ENCODE peak calls at places on chromosome 14, in five cellular contexts. One of them, this sample, is unnamed.

GRCh38 chr14:50106178-50106577 is 10.2 kb downstream of the VCPKMT start:
- DNase-seq in body of pancreas: no peak
- DNase-seq in lower lobe of right lung: no peak
- DNase-seq in endodermal cell: no peak
- DNase-seq in tibial nerve: no peak
- DNase-seq in this sample: no peak

GRCh38 chr14:49250517-49250916 is 335.7 kb downstream of the RPS29 start:
- DNase-seq in body of pancreas: no peak
- DNase-seq in lower lobe of right lung: no peak
- DNase-seq in endodermal cell: no peak
- DNase-seq in tibial nerve: no peak
- DNase-seq in this sample: no peak

GRCh38 chr14:105617201-105617777 is 90.9 kb downstream of the TMEM121 start:
- DNase-seq in body of pancreas: no peak
- DNase-seq in lower lobe of right lung: no peak
- DNase-seq in endodermal cell: no peak
- DNase-seq in tibial nerve: no peak
- DNase-seq in this sample: no peak

GRCh38 chr14:103533999-103534575 is 5.1 kb downstream of the TRMT61A start:
- DNase-seq in body of pancreas: no peak
- DNase-seq in lower lobe of right lung: no peak
- DNase-seq in endodermal cell: no peak
- DNase-seq in tibial nerve: no peak
- DNase-seq in this sample: no peak

GRCh38 chr14:90540437-90540836 is 143.6 kb downstream of the CALM1 start:
- DNase-seq in body of pancreas: no peak
- DNase-seq in lower lobe of right lung: no peak
- DNase-seq in endodermal cell: no peak
- DNase-seq in tibial nerve: no peak
- DNase-seq in this sample: no peak

GRCh38 chr14:36048667-36049066 is 127.9 kb downstream of the PTCSC3 start:
- DNase-seq in body of pancreas: no peak
- DNase-seq in lower lobe of right lung: no peak
- DNase-seq in endodermal cell: no peak
- DNase-seq in tibial nerve: no peak
- DNase-seq in this sample: no peak

GRCh38 chr14:35341454-35342159 is 49.4 kb downstream of the PSMA6 start:
- DNase-seq in body of pancreas: peak; percentile 100
- DNase-seq in lower lobe of right lung: peak; percentile 98
- DNase-seq in endodermal cell: peak; percentile 95
- DNase-seq in tibial nerve: peak; percentile 96
- DNase-seq in this sample: peak; percentile 98

GRCh38 chr14:62947291-62947690 is 98.0 kb downstream of the KCNH5 start:
- DNase-seq in body of pancreas: no peak
- DNase-seq in lower lobe of right lung: no peak
- DNase-seq in endodermal cell: no peak
- DNase-seq in tibial nerve: no peak
- DNase-seq in this sample: no peak

GRCh38 chr14:103109789-103110415 is 13.4 kb upstream of the TNFAIP2 start:
- DNase-seq in body of pancreas: peak; percentile 52
- DNase-seq in lower lobe of right lung: no peak
- DNase-seq in endodermal cell: peak; percentile 89
- DNase-seq in tibial nerve: no peak
- DNase-seq in this sample: no peak

GRCh38 chr14:71103662-71104484 is 196.6 kb downstream of the PCNX1 start:
- DNase-seq in body of pancreas: no peak
- DNase-seq in lower lobe of right lung: no peak
- DNase-seq in endodermal cell: no peak
- DNase-seq in tibial nerve: no peak
- DNase-seq in this sample: no peak

GRCh38 chr14:20428010-20428365 is 8.0 kb downstream of the KLHL33 start:
- DNase-seq in body of pancreas: no peak
- DNase-seq in lower lobe of right lung: no peak
- DNase-seq in endodermal cell: no peak
- DNase-seq in tibial nerve: no peak
- DNase-seq in this sample: no peak
- H3K4me1 ChIP-seq in body of pancreas: peaks cover 8% of the 10 kb centered on the region
- H3K4me1 ChIP-seq in lower lobe of right lung: peaks cover 10% of the 10 kb centered on the region
- H3K4me1 ChIP-seq in endodermal cell: no peaks in the 10 kb centered on the region
- H3K4me1 ChIP-seq in tibial nerve: no peaks in the 10 kb centered on the region
- H3K4me1 ChIP-seq in this sample: no peaks in the 10 kb centered on the region

GRCh38 chr14:100728962-100729361 is 2.3 kb downstream of the DLK1 start:
- DNase-seq in body of pancreas: no peak
- DNase-seq in lower lobe of right lung: no peak
- DNase-seq in endodermal cell: no peak
- DNase-seq in tibial nerve: no peak
- DNase-seq in this sample: no peak
- H3K4me1 ChIP-seq in body of pancreas: no peaks in the 10 kb centered on the region
- H3K4me1 ChIP-seq in lower lobe of right lung: no peaks in the 10 kb centered on the region
- H3K4me1 ChIP-seq in endodermal cell: no peaks in the 10 kb centered on the region
- H3K4me1 ChIP-seq in tibial nerve: no peaks in the 10 kb centered on the region
- H3K4me1 ChIP-seq in this sample: no peaks in the 10 kb centered on the region

GRCh38 chr14:95500772-95501401 is 15.6 kb downstream of the SYNE3 start:
- DNase-seq in body of pancreas: peak; percentile 59
- DNase-seq in lower lobe of right lung: no peak
- DNase-seq in endodermal cell: no peak
- DNase-seq in tibial nerve: no peak
- DNase-seq in this sample: peak; percentile 86
- H3K4me1 ChIP-seq in body of pancreas: peaks cover 9% of the 10 kb centered on the region
- H3K4me1 ChIP-seq in lower lobe of right lung: peaks cover 46% of the 10 kb centered on the region
- H3K4me1 ChIP-seq in endodermal cell: peaks cover 68% of the 10 kb centered on the region
- H3K4me1 ChIP-seq in tibial nerve: peaks cover 4% of the 10 kb centered on the region
- H3K4me1 ChIP-seq in this sample: peaks cover 56% of the 10 kb centered on the region

DNA sequence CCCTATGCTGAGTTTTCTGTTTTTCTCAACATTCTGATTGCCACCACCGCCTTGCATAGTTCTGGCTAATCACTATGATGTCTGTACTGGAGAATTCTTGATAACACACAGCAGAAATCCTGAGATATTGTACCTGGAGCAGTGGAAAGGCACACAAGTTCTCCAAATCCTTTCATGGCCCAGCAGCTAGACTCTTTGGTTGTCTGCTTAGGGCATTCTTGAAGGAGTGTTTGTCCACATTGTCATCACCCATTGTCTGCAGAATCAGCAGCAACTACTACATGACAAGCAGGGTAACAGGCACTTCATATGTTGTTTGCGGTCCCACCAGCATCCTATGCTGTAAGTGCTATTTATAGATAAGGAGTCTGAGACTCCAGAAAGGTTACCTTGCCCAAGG is 128.9 kb downstream of the DAAM1 start:
- DNase-seq in body of pancreas: no peak
- DNase-seq in lower lobe of right lung: no peak
- DNase-seq in endodermal cell: no peak
- DNase-seq in tibial nerve: no peak
- DNase-seq in this sample: no peak
- H3K4me1 ChIP-seq in body of pancreas: peaks cover 9% of the 10 kb centered on the region
- H3K4me1 ChIP-seq in lower lobe of right lung: peaks cover 48% of the 10 kb centered on the region
- H3K4me1 ChIP-seq in endodermal cell: peaks cover 7% of the 10 kb centered on the region
- H3K4me1 ChIP-seq in tibial nerve: no peaks in the 10 kb centered on the region
- H3K4me1 ChIP-seq in this sample: peaks cover 39% of the 10 kb centered on the region

GRCh38 chr14:55285048-55285652 is 13.9 kb downstream of the FBXO34 start:
- DNase-seq in body of pancreas: no peak
- DNase-seq in lower lobe of right lung: no peak
- DNase-seq in endodermal cell: no peak
- DNase-seq in tibial nerve: no peak
- DNase-seq in this sample: no peak
- H3K4me1 ChIP-seq in body of pancreas: peaks cover 9% of the 10 kb centered on the region
- H3K4me1 ChIP-seq in lower lobe of right lung: peaks cover 21% of the 10 kb centered on the region
- H3K4me1 ChIP-seq in endodermal cell: no peaks in the 10 kb centered on the region
- H3K4me1 ChIP-seq in tibial nerve: no peaks in the 10 kb centered on the region
- H3K4me1 ChIP-seq in this sample: peaks cover 13% of the 10 kb centered on the region

GRCh38 chr14:25055005-25055404 is 5.1 kb upstream of the STXBP6 start:
- DNase-seq in body of pancreas: no peak
- DNase-seq in lower lobe of right lung: no peak
- DNase-seq in endodermal cell: no peak
- DNase-seq in tibial nerve: no peak
- DNase-seq in this sample: no peak
- H3K4me1 ChIP-seq in body of pancreas: peaks cover 59% of the 10 kb centered on the region
- H3K4me1 ChIP-seq in lower lobe of right lung: peaks cover 21% of the 10 kb centered on the region
- H3K4me1 ChIP-seq in endodermal cell: peaks cover 4% of the 10 kb centered on the region
- H3K4me1 ChIP-seq in tibial nerve: no peaks in the 10 kb centered on the region
- H3K4me1 ChIP-seq in this sample: peaks cover under 1% of the 10 kb centered on the region

DNA sequence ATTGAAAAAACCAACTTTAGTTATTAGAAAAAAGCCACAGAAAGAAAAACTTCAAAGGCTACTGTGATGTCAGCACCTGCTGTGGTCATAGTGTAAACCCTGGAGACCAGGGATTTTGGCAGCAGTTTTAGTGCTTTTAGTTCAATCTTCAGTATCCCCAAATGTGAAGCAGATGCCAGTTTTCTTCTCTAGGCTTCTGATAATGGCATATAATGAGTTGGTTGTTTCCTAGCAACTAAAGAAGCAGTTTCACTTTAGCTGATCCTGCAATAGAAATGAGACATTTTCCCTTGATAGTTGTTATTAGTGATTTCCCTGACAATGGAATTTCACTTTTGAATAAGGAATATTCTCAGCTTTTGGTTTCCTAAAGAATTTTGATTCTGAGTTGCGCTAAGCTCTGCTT is 131.2 kb downstream of the NUBPL start:
- DNase-seq in body of pancreas: no peak
- DNase-seq in lower lobe of right lung: no peak
- DNase-seq in endodermal cell: no peak
- DNase-seq in tibial nerve: no peak
- DNase-seq in this sample: no peak
- H3K4me1 ChIP-seq in body of pancreas: no peaks in the 10 kb centered on the region
- H3K4me1 ChIP-seq in lower lobe of right lung: no peaks in the 10 kb centered on the region
- H3K4me1 ChIP-seq in endodermal cell: no peaks in the 10 kb centered on the region
- H3K4me1 ChIP-seq in tibial nerve: no peaks in the 10 kb centered on the region
- H3K4me1 ChIP-seq in this sample: no peaks in the 10 kb centered on the region

GRCh38 chr14:52049271-52049670 is 19.6 kb downstream of the NID2 start:
- DNase-seq in body of pancreas: no peak
- DNase-seq in lower lobe of right lung: no peak
- DNase-seq in endodermal cell: no peak
- DNase-seq in tibial nerve: no peak
- DNase-seq in this sample: no peak
- H3K4me1 ChIP-seq in body of pancreas: peaks cover 18% of the 10 kb centered on the region
- H3K4me1 ChIP-seq in lower lobe of right lung: peaks cover 8% of the 10 kb centered on the region
- H3K4me1 ChIP-seq in endodermal cell: peaks cover 7% of the 10 kb centered on the region
- H3K4me1 ChIP-seq in tibial nerve: no peaks in the 10 kb centered on the region
- H3K4me1 ChIP-seq in this sample: peaks cover 12% of the 10 kb centered on the region

GRCh38 chr14:68943107-68943506 is 36.0 kb downstream of the ACTN1 start:
- DNase-seq in body of pancreas: peak; percentile 90
- DNase-seq in lower lobe of right lung: no peak
- DNase-seq in endodermal cell: no peak
- DNase-seq in tibial nerve: no peak
- DNase-seq in this sample: no peak

GRCh38 chr14:68942281-68943035 is 36.6 kb downstream of the ACTN1 start:
- DNase-seq in body of pancreas: no peak
- DNase-seq in lower lobe of right lung: no peak
- DNase-seq in endodermal cell: no peak
- DNase-seq in tibial nerve: no peak
- DNase-seq in this sample: no peak

GRCh38 chr14:68945190-68945584 is 33.9 kb downstream of the ACTN1 start:
- DNase-seq in body of pancreas: no peak
- DNase-seq in lower lobe of right lung: no peak
- DNase-seq in endodermal cell: no peak
- DNase-seq in tibial nerve: no peak
- DNase-seq in this sample: no peak

GRCh38 chr14:68945585-68946289 is 33.4 kb downstream of the ACTN1 start:
- DNase-seq in body of pancreas: no peak
- DNase-seq in lower lobe of right lung: no peak
- DNase-seq in endodermal cell: no peak
- DNase-seq in tibial nerve: no peak
- DNase-seq in this sample: no peak

DNA sequence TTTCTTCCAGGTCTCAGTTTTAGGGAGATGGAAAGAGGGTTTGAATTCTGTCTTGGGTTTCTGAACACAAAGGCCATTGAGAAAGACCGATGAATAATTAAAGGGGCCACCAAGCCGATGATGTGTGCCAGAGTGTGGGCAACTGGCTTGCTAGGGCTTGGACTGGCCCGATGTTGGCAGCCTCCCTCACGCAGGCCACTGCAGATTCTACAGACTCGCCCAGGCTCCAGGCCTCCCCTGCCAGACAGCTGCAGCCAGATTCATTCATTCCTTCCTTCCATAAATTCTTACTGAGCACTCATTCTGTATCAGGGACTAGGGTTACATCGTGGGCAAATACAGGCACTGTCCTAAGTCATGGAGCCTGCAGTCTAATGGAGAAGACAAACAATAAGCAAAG is 34.9 kb downstream of the ACTN1 start:
- DNase-seq in body of pancreas: no peak
- DNase-seq in lower lobe of right lung: no peak
- DNase-seq in endodermal cell: no peak
- DNase-seq in tibial nerve: no peak
- DNase-seq in this sample: no peak
- H3K4me1 ChIP-seq in body of pancreas: peaks cover 98% of the 10 kb centered on the region
- H3K4me1 ChIP-seq in lower lobe of right lung: peaks cover 87% of the 10 kb centered on the region
- H3K4me1 ChIP-seq in endodermal cell: peaks cover 40% of the 10 kb centered on the region
- H3K4me1 ChIP-seq in tibial nerve: no peaks in the 10 kb centered on the region
- H3K4me1 ChIP-seq in this sample: peaks cover 54% of the 10 kb centered on the region

This sample was measured in adrenal gland.